ENCODE peak calls at places on chromosome 21, in seven cellular contexts. E is thoracic aorta, Y is upper lobe of right lung, F is psoas muscle, N is epithelial cell of esophagus, A is choroid plexus epithelial cell, D is A549. M is an unnamed sample.

GRCh38 chr21:34974162-34974981 is 74.7 kb downstream of the RUNX1 start:
- DNase-seq in D (no peak), E (no peak), Y (no peak), N (no peak), F (no peak), A (no peak), M (no peak)

GRCh38 chr21:20971296-20971921 is 26.8 kb upstream of the NCAM2 start:
- DNase-seq in F (peak), Y (no peak), N (peak), A (peak), D (no peak), E (no peak), M (peak)

GRCh38 chr21:28624626-28625025 is 368.1 kb downstream of the LTN1 start:
- DNase-seq in E (no peak), A (no peak), Y (no peak), F (no peak), D (no peak), N (peak), M (no peak)

GRCh38 chr21:36718951-36719501 is 20.1 kb downstream of the SIM2 start:
- DNase-seq in D (no peak), E (no peak), Y (peak), N (peak), A (no peak), F (no peak), M (no peak)

GRCh38 chr21:40166291-40166843 is 299.1 kb downstream of the PCP4 start:
- DNase-seq in Y (no peak), E (no peak), A (no peak), F (no peak), D (no peak), N (peak), M (peak)

GRCh38 chr21:44427241-44428120 is 27.8 kb upstream of the LRRC3 start:
- DNase-seq in A (no peak), D (no peak), Y (peak), E (no peak), F (peak), N (no peak), M (no peak)

GRCh38 chr21:39088831-39089380 is 94.3 kb downstream of the PSMG1 start:
- DNase-seq in E (no peak), N (peak), Y (no peak), A (peak), F (no peak), D (no peak), M (peak)

GRCh38 chr21:38824124-38824822 is 18.5 kb downstream of the ETS2 start:
- DNase-seq in D (no peak), A (peak), E (no peak), Y (no peak), F (no peak), N (no peak), M (no peak)

GRCh38 chr21:45572783-45573451 is 30.7 kb upstream of the SLC19A1 start:
- DNase-seq in D (no peak), E (no peak), Y (no peak), N (no peak), A (no peak), F (no peak), M (no peak)

GRCh38 chr21:14734191-14734590 is 188.1 kb upstream of the SAMSN1 start:
- DNase-seq in F (no peak), E (no peak), Y (no peak), D (no peak), A (peak), N (no peak), M (no peak)

GRCh38 chr21:44869860-44870747 is 3.4 kb downstream of the PTTG1IP start:
- DNase-seq in E (peak), D (peak), F (peak), A (peak), Y (peak), N (peak), M (peak)

GRCh38 chr21:45294509-45295291 is 7.0 kb upstream of the POFUT2 start:
- DNase-seq in F (peak), Y (peak), N (peak), A (peak), E (peak), D (no peak), M (peak)

GRCh38 chr21:45466330-45467220 is 61.6 kb downstream of the COL18A1 start:
- DNase-seq in E (no peak), N (no peak), Y (peak), A (no peak), F (peak), D (no peak), M (no peak)

GRCh38 chr21:44918581-44919033 is 2.1 kb downstream of the ITGB2 start:
- DNase-seq in A (no peak), F (peak), Y (peak), N (no peak), D (no peak), E (no peak), M (no peak)

GRCh38 chr21:44836666-44837471 is 19.0 kb upstream of the SUMO3 start:
- DNase-seq in E (no peak), F (peak), A (peak), N (peak), Y (no peak), D (no peak), M (no peak)

GRCh38 chr21:44090332-44090731 is 16.9 kb upstream of the PWP2 start:
- DNase-seq in D (no peak), A (no peak), N (no peak), Y (peak), F (no peak), E (no peak), M (no peak)

GRCh38 chr21:29196021-29196663 is 65.7 kb downstream of the MAP3K7CL start:
- DNase-seq in F (no peak), N (peak), D (peak), Y (no peak), E (peak), A (peak), M (peak)

GRCh38 chr21:14603202-14603601 is 57.1 kb upstream of the SAMSN1 start:
- DNase-seq in A (peak), E (no peak), D (no peak), Y (no peak), F (no peak), N (peak), M (peak)

DNA sequence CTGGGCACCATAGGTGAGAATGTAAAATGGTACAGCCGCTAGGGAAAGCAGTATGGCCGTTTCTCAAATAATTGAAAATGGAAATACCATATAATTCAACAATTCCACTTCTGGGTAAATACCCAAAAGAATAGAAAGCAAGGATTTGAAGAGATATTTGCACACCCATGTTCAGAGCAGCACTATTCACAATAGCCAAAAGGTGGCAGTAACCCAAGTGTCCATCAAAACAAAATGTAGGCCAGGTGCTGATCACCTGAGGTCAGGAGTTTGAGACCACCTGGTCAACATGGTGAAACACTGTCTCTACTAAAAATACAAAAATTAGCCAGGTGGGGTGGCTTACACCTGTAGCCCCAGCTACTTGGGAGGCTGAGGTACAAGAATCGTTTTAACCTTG is 62.1 kb downstream of the OLIG1 start:
- DNase-seq in E (no peak), Y (no peak), N (peak), D (no peak), F (no peak), A (no peak), M (no peak)
- TF ChIP-seq CTCF in E (no peak), Y (peak), N (peak), D (peak), F (no peak), A (peak), M (no peak)

DNA sequence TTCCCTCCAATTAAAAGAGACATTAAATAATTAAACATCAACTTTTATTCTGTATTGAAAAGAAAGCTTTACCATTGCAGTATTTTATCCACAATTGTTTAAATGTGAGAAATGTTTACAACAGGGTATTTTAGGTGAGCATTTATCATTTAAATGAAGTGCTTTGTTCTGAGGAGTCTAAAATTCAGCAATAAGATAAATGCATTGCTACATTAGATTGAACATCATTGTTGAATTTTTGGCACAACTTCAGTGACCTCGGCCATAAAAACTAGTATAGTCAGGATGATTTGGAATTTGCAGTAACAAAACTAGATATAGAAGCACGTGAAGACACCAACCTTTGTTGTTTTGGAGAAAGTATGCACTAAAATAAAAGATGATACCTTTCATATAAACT is 692.9 kb downstream of the USP25 start:
- DNase-seq in N (no peak), E (no peak), F (no peak), D (no peak), A (no peak), Y (no peak), M (peak)
- H3K4me3 ChIP-seq in N (no peak), E (no peak), F (peak), D (no peak), A (no peak), Y (peak), M (no peak)

GRCh38 chr21:32705139-32705538 is 22.7 kb downstream of the SYNJ1 start:
- DNase-seq in F (no peak), N (no peak), Y (no peak), D (no peak), E (no peak), A (peak), M (peak)

GRCh38 chr21:32698971-32699693 is 28.7 kb downstream of the SYNJ1 start:
- DNase-seq in Y (no peak), A (no peak), F (no peak), D (no peak), N (no peak), E (no peak), M (no peak)

GRCh38 chr21:32705901-32706300 is 21.9 kb downstream of the SYNJ1 start:
- DNase-seq in F (no peak), N (no peak), E (no peak), Y (no peak), D (no peak), A (no peak), M (no peak)

GRCh38 chr21:32698286-32698685 is 29.5 kb downstream of the SYNJ1 start:
- DNase-seq in Y (no peak), N (no peak), A (no peak), F (no peak), E (no peak), D (no peak), M (no peak)

DNA sequence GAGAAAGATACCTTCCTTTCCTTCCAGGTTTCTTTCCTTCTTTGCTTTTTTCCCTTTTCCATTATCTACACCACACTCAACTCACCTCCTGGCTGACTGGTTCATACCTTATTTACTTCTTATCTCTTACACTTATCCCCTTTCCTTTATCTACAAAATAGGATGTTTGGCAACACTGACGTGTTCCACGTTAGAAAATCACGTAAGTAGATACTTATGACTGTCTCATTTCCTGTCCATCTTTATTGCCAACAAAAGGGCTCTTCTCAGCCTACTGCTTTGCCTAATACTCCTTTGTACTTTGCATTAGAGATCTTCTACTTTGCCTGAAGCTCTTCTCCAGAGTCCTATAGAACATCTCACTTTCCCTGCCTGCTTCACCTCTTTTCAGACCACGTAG is 25.1 kb downstream of the SYNJ1 start:
- DNase-seq in F (no peak), A (peak), E (no peak), Y (no peak), D (no peak), N (peak), M (peak)
- TF ChIP-seq CTCF in F (no peak), A (no peak), E (no peak), Y (no peak), D (no peak), N (no peak), M (no peak)

GRCh38 chr21:41928621-41929220 is 25.1 kb downstream of the C2CD2 start:
- DNase-seq in A (no peak), F (no peak), Y (no peak), E (no peak), D (no peak), N (no peak), M (no peak)
- H3K4me3 ChIP-seq in A (no peak), F (no peak), Y (no peak), E (no peak), D (no peak), N (no peak), M (no peak)

M was measured in astrocyte of the spinal cord.